ENCODE peak calls at places on chromosomes 6 and 20, in nine cellular contexts. P, T, E, I, B, G, Z, H and S are unnamed samples. For H3K27me3, the result is how much of the 10 kb centered on the place peaks cover.

GRCh38 chr6:111038534-111039252 is 48.6 kb upstream of the SLC16A10 start:
- DNase-seq in T (no peak), E (no peak), H (no peak), I (no peak), Z (no peak), P (no peak), G (no peak), B (no peak), S (no peak)

GRCh38 chr6:138007014-138007472 is 100.2 kb downstream of the PERP start:
- DNase-seq in P (peak), E (no peak), T (peak), B (peak), I (peak), G (peak), H (peak), Z (peak), S (peak)

GRCh38 chr6:116371384-116372209 is 850 bp downstream of the DSE start:
- DNase-seq in H (peak), T (peak), P (peak), Z (peak), E (no peak), B (peak), I (peak), G (peak), S (peak)

GRCh38 chr6:41966961-41967311 is 25.3 kb upstream of the CCND3 start:
- DNase-seq in G (no peak), I (peak), T (peak), B (peak), Z (peak), E (peak), H (peak), P (peak), S (peak)

GRCh38 chr6:159577564-159577963 is 115.5 kb downstream of the SOD2 start:
- DNase-seq in Z (peak), E (peak), H (no peak), G (no peak), P (no peak), B (peak), T (peak), I (peak), S (peak)

GRCh38 chr20:62136283-62137091 is 6.7 kb downstream of the PSMA7 start:
- DNase-seq in P (peak), G (peak), Z (peak), E (no peak), I (peak), H (peak), T (peak), B (peak), S (peak)

GRCh38 chr6:36686668-36687513 is 8.4 kb downstream of the CDKN1A start:
- DNase-seq in T (no peak), Z (no peak), H (no peak), P (no peak), B (no peak), I (no peak), G (no peak), E (no peak), S (no peak)

GRCh38 chr6:18289283-18289682 is 25.0 kb upstream of the DEK start:
- DNase-seq in T (no peak), P (no peak), B (no peak), E (no peak), H (no peak), I (no peak), Z (no peak), G (no peak), S (no peak)

GRCh38 chr6:139508023-139508422 is 133.6 kb upstream of the CITED2 start:
- DNase-seq in H (no peak), Z (peak), E (no peak), I (no peak), B (no peak), T (no peak), P (no peak), G (no peak), S (no peak)

GRCh38 chr20:62980970-62981369 is 25.8 kb downstream of the BHLHE23 start:
- DNase-seq in G (peak), B (no peak), E (no peak), T (no peak), P (peak), H (no peak), I (no peak), Z (no peak), S (peak)

GRCh38 chr20:55269913-55270312 is 735.4 kb downstream of the CBLN4 start:
- DNase-seq in P (no peak), E (no peak), B (peak), G (no peak), T (peak), Z (no peak), H (no peak), I (peak), S (no peak)

GRCh38 chr20:59723108-59723500 is 118.8 kb downstream of the PHACTR3 start:
- DNase-seq in Z (no peak), T (no peak), B (no peak), E (no peak), P (no peak), I (no peak), G (no peak), H (no peak), S (no peak)

GRCh38 chr6:25404693-25405169 is 125.6 kb downstream of the CARMIL1 start:
- DNase-seq in Z (no peak), E (no peak), G (no peak), H (peak), P (no peak), B (no peak), I (no peak), T (no peak), S (no peak)

GRCh38 chr6:152983637-152984386 is 971 bp upstream of the FBXO5 start:
- DNase-seq in T (peak), B (peak), G (peak), I (peak), H (peak), E (peak), Z (peak), P (peak), S (peak)

GRCh38 chr6:142700032-142700431 is 244.9 kb downstream of the HIVEP2 start:
- DNase-seq in H (no peak), I (no peak), P (no peak), E (no peak), B (no peak), T (no peak), Z (no peak), G (no peak), S (no peak)

GRCh38 chr20:63518351-63518861 is 2.2 kb upstream of the PPDPF start:
- DNase-seq in E (no peak), B (no peak), T (no peak), G (peak), P (peak), I (no peak), H (no peak), Z (no peak), S (peak)

GRCh38 chr6:122845916-122846632 is 57.0 kb downstream of the SMPDL3A start:
- DNase-seq in G (no peak), H (no peak), I (peak), T (no peak), P (no peak), E (no peak), Z (peak), B (peak), S (no peak)

GRCh38 chr6:42692151-42692911 is 30.1 kb downstream of the PRPH2 start:
- DNase-seq in P (no peak), G (no peak), B (peak), E (no peak), T (peak), I (peak), Z (peak), H (peak), S (no peak)

GRCh38 chr6:87702589-87702945 is 534 bp upstream of the AKIRIN2 start:
- DNase-seq in P (peak), T (peak), B (peak), Z (peak), I (peak), G (peak), E (no peak), H (no peak), S (no peak)

GRCh38 chr6:162889303-162889702 is 161.5 kb downstream of the PACRG start:
- DNase-seq in B (no peak), P (no peak), E (no peak), H (no peak), G (no peak), Z (no peak), I (no peak), T (no peak), S (no peak)

GRCh38 chr20:13302647-13303425 is 81.8 kb downstream of the ISM1 start:
- DNase-seq in P (peak), G (peak), H (peak), B (no peak), E (no peak), T (peak), I (no peak), Z (no peak), S (peak)

GRCh38 chr20:13744403-13744802 is 40.3 kb downstream of the ESF1 start:
- DNase-seq in T (no peak), G (no peak), H (peak), P (no peak), E (no peak), Z (no peak), B (no peak), I (no peak), S (no peak)

GRCh38 chr6:14717307-14717706 is 528.6 kb upstream of the JARID2 start:
- DNase-seq in I (no peak), P (no peak), T (no peak), B (no peak), G (no peak), Z (no peak), H (no peak), E (no peak), S (no peak)

GRCh38 chr6:5287966-5288297 is 26.6 kb downstream of the FARS2 start:
- DNase-seq in P (no peak), Z (no peak), G (no peak), B (no peak), H (no peak), T (no peak), E (no peak), I (no peak), S (no peak)

GRCh38 chr6:129882510-129883023 is 21.5 kb upstream of the TMEM244 start:
- DNase-seq in E (no peak), P (no peak), H (no peak), Z (no peak), B (no peak), T (no peak), I (no peak), G (no peak), S (no peak)

GRCh38 chr6:37514377-37514776 is 14.7 kb upstream of the CCDC167 start:
- DNase-seq in P (no peak), G (no peak), B (peak), Z (peak), E (peak), H (no peak), I (peak), T (peak), S (no peak)

GRCh38 chr6:41581381-41581991 is 35.3 kb downstream of the FOXP4 start:
- DNase-seq in G (peak), E (no peak), T (peak), I (peak), B (peak), Z (peak), P (no peak), H (peak), S (no peak)

GRCh38 chr6:95081231-95081630 is 496.1 kb upstream of the MANEA start:
- DNase-seq in P (no peak), H (no peak), E (no peak), T (no peak), G (no peak), I (no peak), B (no peak), Z (no peak), S (no peak)

GRCh38 chr6:163128324-163128723 is 286.2 kb upstream of the QKI start:
- DNase-seq in H (no peak), B (no peak), I (no peak), P (no peak), E (no peak), G (peak), T (no peak), Z (no peak), S (no peak)

GRCh38 chr20:24777746-24778145 is 171.3 kb upstream of the CST7 start:
- DNase-seq in G (no peak), H (no peak), T (no peak), P (no peak), B (no peak), Z (no peak), I (no peak), E (no peak), S (peak)

GRCh38 chr20:17023811-17024210 is 203.0 kb upstream of the PCSK2 start:
- DNase-seq in B (peak), G (no peak), T (no peak), E (no peak), Z (peak), P (peak), H (no peak), I (peak), S (peak)

GRCh38 chr20:47489448-47489872 is 12.2 kb upstream of the NCOA3 start:
- DNase-seq in H (no peak), B (no peak), G (no peak), Z (no peak), I (no peak), T (no peak), E (no peak), P (no peak), S (no peak)

GRCh38 chr6:145891565-145891964 is 72.6 kb downstream of the SHPRH start:
- DNase-seq in I (peak), B (peak), P (no peak), E (no peak), G (no peak), T (no peak), Z (peak), H (no peak), S (no peak)

GRCh38 chr6:40882321-40882720 is 156.7 kb downstream of the UNC5CL start:
- DNase-seq in E (no peak), Z (no peak), B (no peak), G (peak), H (no peak), P (no peak), T (no peak), I (no peak), S (no peak)

GRCh38 chr20:33027769-33028751 is 3.4 kb upstream of the BPIFB6 start:
- DNase-seq in P (no peak), E (no peak), Z (no peak), H (no peak), G (no peak), B (no peak), I (no peak), T (no peak), S (no peak)

GRCh38 chr20:30594112-30594511 is 663.4 kb upstream of the DEFB115 start:
- DNase-seq in H (no peak), G (peak), P (no peak), I (no peak), Z (no peak), E (no peak), B (no peak), T (no peak), S (no peak)

GRCh38 chr6:8389034-8389818 is 46.1 kb downstream of the SLC35B3 start:
- DNase-seq in G (no peak), Z (no peak), E (no peak), H (no peak), B (no peak), P (peak), T (no peak), I (no peak), S (no peak)

GRCh38 chr6:1797801-1798200 is 188.1 kb downstream of the FOXC1 start:
- DNase-seq in B (peak), I (peak), E (no peak), H (peak), T (peak), Z (peak), P (no peak), G (no peak), S (no peak)

GRCh38 chr6:157106487-157106886 is 216.8 kb downstream of the TMEM242 start:
- DNase-seq in P (no peak), H (peak), B (peak), T (peak), G (no peak), I (peak), Z (peak), E (peak), S (no peak)

GRCh38 chr6:16676376-16676775 is 84.9 kb downstream of the ATXN1 start:
- DNase-seq in Z (no peak), E (no peak), G (no peak), B (no peak), T (no peak), H (no peak), P (no peak), I (no peak), S (no peak)
- H3K4me2 ChIP-seq in Z (no peak), E (no peak), G (no peak), B (no peak), T (no peak), H (no peak), P (no peak), I (peak), S (no peak)

GRCh38 chr6:89829591-89830384 is at the start of gene CASP8AP2:
- DNase-seq in H (peak), Z (peak), I (peak), T (peak), E (peak), P (peak), B (peak), G (peak), S (peak)
- TF ChIP-seq CTCF in H (no peak), Z (no peak), I (no peak), T (no peak), E (no peak), P (no peak), B (no peak), G (no peak), S (no peak)

GRCh38 chr6:114346451-114346850 is 3.6 kb upstream of the HS3ST5 start:
- DNase-seq in I (no peak), Z (no peak), G (no peak), E (no peak), B (no peak), P (no peak), T (no peak), H (no peak), S (no peak)
- H3K27me3 ChIP-seq in I (under half), Z (under half), G (under half), E (under half), B (under half), P (under half), T (under half), H (under half), S (under half)

DNA sequence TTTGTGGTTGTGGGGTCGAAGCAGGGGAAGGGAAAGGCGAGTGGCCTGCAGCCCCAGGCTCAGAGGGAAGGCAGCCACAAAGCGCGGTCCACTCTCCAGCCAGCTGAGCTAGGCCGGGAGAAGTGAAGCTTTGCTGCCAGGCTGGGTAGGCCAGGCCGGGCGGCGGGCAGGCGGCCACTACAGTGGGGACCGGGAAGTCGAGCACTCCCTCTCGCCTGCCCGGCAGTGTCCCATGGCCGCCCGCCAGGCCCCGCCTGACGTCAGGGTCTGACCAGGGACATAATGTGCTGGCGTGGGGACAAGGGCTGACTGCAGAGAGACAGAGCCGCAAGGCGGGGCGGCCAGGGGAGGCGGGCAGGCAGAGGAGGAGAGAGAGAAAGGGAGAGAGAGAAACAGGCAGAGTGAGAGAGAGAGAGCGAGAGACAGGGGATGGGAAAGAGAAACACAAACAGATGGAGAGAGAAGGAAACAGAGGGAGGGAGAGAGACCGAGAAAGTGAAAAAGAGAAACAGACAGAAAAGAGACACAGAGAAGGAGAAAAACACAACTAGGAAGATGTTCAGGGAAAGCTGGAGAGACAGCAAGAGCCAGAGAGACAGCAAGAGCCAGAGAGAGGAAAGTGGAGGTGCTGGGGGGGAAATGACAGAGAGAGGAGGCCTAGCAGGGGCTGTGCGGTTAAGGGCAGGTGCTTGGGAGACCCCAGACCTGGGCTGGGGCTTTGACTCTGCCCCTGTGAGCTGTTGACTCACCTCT is 94.5 kb upstream of the PTPN1 start:
- DNase-seq in T (peak), G (peak), Z (peak), H (peak), P (peak), E (no peak), B (peak), I (peak), S (peak)
- H3K4me2 ChIP-seq in T (peak), G (no peak), Z (peak), H (peak), P (no peak), E (no peak), B (peak), I (peak), S (no peak)

DNA sequence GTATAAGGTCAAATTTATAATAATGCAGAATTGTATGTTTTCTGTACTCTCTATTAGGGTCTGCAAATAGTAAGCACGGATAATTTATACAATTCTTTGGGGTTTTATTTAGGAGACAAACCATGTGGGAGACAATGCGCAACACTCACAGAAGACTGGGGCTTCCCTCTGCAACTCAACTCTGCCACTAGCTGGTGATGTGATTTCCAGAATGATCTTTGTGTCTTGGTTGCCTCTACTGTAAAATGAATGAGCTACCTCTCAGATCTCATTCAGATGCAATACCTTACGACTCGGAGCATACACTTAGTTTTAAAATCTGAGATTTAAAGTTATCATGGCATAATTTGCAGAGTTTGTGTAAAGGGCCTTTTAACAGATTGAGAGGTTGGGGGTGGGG is 6.4 kb downstream of the MAN1A1 start:
- DNase-seq in P (no peak), H (no peak), T (no peak), Z (no peak), G (no peak), I (no peak), B (no peak), E (no peak), S (no peak)
- TF ChIP-seq CTCF in P (no peak), H (no peak), T (no peak), Z (no peak), G (no peak), I (no peak), B (peak), E (no peak), S (no peak)

DNA sequence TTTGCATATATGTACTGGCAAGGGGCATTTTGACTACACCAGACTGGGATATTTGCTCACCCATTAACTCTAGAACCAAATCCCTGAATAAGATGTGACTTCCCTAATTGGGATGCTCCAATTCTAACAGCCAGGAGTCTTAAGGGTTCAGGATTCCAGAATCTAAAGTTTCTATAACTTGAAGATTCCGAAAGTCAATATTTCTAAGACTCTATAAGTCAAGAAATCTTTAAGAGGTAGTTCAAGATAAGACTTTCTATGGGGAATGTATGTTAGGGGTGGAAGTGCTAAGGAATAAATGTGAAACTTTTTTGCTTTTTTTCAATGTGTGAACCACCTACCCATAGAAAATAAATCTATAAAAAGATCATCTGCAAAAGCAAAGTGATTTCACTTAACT is 42.7 kb upstream of the BLCAP start:
- DNase-seq in E (no peak), H (no peak), I (no peak), T (no peak), B (no peak), G (no peak), P (no peak), Z (no peak), S (no peak)
- H3K27me3 ChIP-seq in E (under half), H (under half), I (under half), T (under half), B (under half), G (under half), P (under half), Z (under half), S (under half)

GRCh38 chr6:49549691-49550412 is 616 bp upstream of the C6orf141 start:
- DNase-seq in P (peak), I (no peak), G (no peak), Z (no peak), T (no peak), B (no peak), E (no peak), H (peak), S (no peak)
- H3K4me2 ChIP-seq in P (peak), I (peak), G (no peak), Z (peak), T (peak), B (peak), E (peak), H (peak), S (peak)